ENCODE peak calls at places on chromosomes 3 and 15, in nine cellular contexts. S is heart left ventricle, T is left ventricle myocardium inferior, N is H1, E is SJSA1, B is ovary, G is left lung, Z is cardiac muscle cell, L is Peyer's patch. C is an unnamed sample.

GRCh38 chr3:143226678-143227291 is 107.2 kb downstream of the CHST2 start:
- DNase-seq in L (no peak), E (no peak), T (no peak), G (no peak), N (no peak), S (no peak), Z (no peak), B (no peak), C (no peak)

GRCh38 chr15:36958611-36959010 is 141.7 kb downstream of the MEIS2 start:
- DNase-seq in E (no peak), B (no peak), L (no peak), S (no peak), T (no peak), Z (no peak), G (no peak), N (no peak), C (no peak)

GRCh38 chr3:146280859-146281258 is 30.0 kb upstream of the PLSCR4 start:
- DNase-seq in N (no peak), T (no peak), B (no peak), E (no peak), Z (no peak), L (no peak), S (no peak), G (no peak), C (peak; percentile 91)

GRCh38 chr15:61974759-61975158 is 85.5 kb downstream of the VPS13C start:
- DNase-seq in T (no peak), E (no peak), Z (no peak), L (no peak), G (no peak), N (no peak), S (no peak), B (no peak), C (peak; percentile 17)

GRCh38 chr3:57007513-57008415 is 52.7 kb upstream of the SPATA12 start:
- DNase-seq in L (no peak), E (peak; percentile 70), G (peak; percentile 62), N (no peak), T (peak; percentile 59), Z (peak; percentile 92), S (no peak), B (peak; percentile 75), C (peak; percentile 84)

GRCh38 chr3:55243686-55244085 is 243.4 kb downstream of the WNT5A start:
- DNase-seq in E (no peak), Z (no peak), N (no peak), T (no peak), G (no peak), S (no peak), B (no peak), L (no peak), C (no peak)

GRCh38 chr3:2880357-2880756 is 229.8 kb downstream of the IL5RA start:
- DNase-seq in N (no peak), E (no peak), B (no peak), L (no peak), Z (no peak), G (no peak), S (no peak), T (no peak), C (no peak)

GRCh38 chr15:93467327-93467726 is 378.3 kb upstream of the RGMA start:
- DNase-seq in Z (no peak), T (peak; percentile 82), B (no peak), L (no peak), E (no peak), G (no peak), S (peak; percentile 75), N (no peak), C (peak; percentile 86)

GRCh38 chr3:42535981-42536784 is 33.7 kb downstream of the VIPR1 start:
- DNase-seq in L (peak; percentile 55), E (no peak), G (peak; percentile 31), Z (peak; percentile 34), N (peak; percentile 65), S (no peak), B (no peak), T (no peak), C (no peak)

GRCh38 chr3:158522737-158523136 is 48.3 kb upstream of the MLF1 start:
- DNase-seq in S (no peak), N (no peak), Z (peak; percentile 56), L (no peak), G (no peak), E (no peak), B (no peak), T (no peak), C (no peak)

GRCh38 chr3:5304789-5305680 is 117.5 kb downstream of the EDEM1 start:
- DNase-seq in Z (peak; percentile 41), E (no peak), G (no peak), N (peak; percentile 79), L (peak; percentile 51), S (no peak), T (no peak), B (no peak), C (no peak)

GRCh38 chr3:126358038-126358815 is 1.0 kb upstream of the KLF15 start:
- DNase-seq in S (peak; percentile 46), E (no peak), B (no peak), T (no peak), L (no peak), G (peak; percentile 54), Z (peak; percentile 40), N (peak; percentile 75), C (peak; percentile 29)

GRCh38 chr3:101466465-101467309 is 46.3 kb downstream of the SENP7 start:
- DNase-seq in Z (peak; percentile 3), B (no peak), E (no peak), L (peak; percentile 52), N (peak; percentile 74), T (no peak), G (peak; percentile 42), S (no peak), C (no peak)

GRCh38 chr3:144585408-144585807 is 613.8 kb downstream of the DIPK2A start:
- DNase-seq in B (no peak), T (no peak), G (no peak), E (no peak), L (no peak), S (no peak), Z (no peak), N (no peak), C (no peak)

GRCh38 chr3:115399751-115400150 is 223.6 kb upstream of the GAP43 start:
- DNase-seq in L (no peak), B (no peak), E (no peak), G (no peak), S (no peak), N (no peak), Z (no peak), T (no peak), C (no peak)
- H3K4me3 ChIP-seq in L (no peak overlapping the region), B (no peak overlapping the region), E (no peak overlapping the region), G (no peak overlapping the region), S (no peak overlapping the region), N (no peak overlapping the region), Z (no peak overlapping the region), T (no peak overlapping the region), C (no peak overlapping the region)

GRCh38 chr3:159982442-159982841 is 6.2 kb upstream of the IL12A start:
- DNase-seq in G (no peak), E (no peak), B (no peak), Z (no peak), N (no peak), S (no peak), T (no peak), L (no peak), C (no peak)

GRCh38 chr3:159978353-159978752 is 10.3 kb upstream of the IL12A start:
- DNase-seq in E (no peak), B (no peak), G (no peak), L (no peak), Z (no peak), T (no peak), S (no peak), N (no peak), C (no peak)

GRCh38 chr3:159978918-159979703 is 9.5 kb upstream of the IL12A start:
- DNase-seq in B (no peak), L (no peak), S (no peak), T (no peak), E (no peak), G (no peak), Z (no peak), N (no peak), C (no peak)

GRCh38 chr3:159971311-159971710 is 17.3 kb upstream of the IL12A start:
- DNase-seq in N (no peak), B (no peak), L (no peak), E (no peak), S (no peak), G (no peak), T (no peak), Z (no peak), C (no peak)

DNA sequence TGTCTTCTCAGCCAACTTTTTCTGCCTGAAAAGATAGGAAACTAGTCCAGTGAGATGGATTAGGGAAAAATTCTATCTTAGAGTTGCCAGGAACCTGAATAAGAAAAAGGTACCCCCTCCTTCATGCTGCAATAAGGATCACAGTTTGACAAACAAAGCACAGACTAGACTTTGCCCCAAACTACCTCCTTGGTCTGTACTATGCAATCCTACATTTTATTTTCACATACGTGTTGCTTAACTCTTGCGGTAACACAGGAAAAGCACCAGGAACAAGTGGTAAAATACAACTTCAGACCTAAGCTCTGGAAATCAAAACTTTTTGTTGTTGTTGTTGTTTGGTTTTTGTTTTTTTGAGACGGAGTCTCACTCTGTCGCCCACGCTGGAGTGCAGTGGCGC is 11.3 kb upstream of the IL12A start:
- DNase-seq in G (no peak), T (no peak), Z (no peak), B (no peak), N (no peak), L (no peak), E (no peak), S (no peak), C (no peak)
- H3K9me3 ChIP-seq in G (peaks cover 4% of the 10 kb centered on the region), T (peaks cover 12% of the 10 kb centered on the region), Z (no peaks in the 10 kb centered on the region), B (no peaks in the 10 kb centered on the region), N (no peaks in the 10 kb centered on the region), L (no peaks in the 10 kb centered on the region), E (no peaks in the 10 kb centered on the region), S (no peaks in the 10 kb centered on the region), C (peaks cover 23% of the 10 kb centered on the region)

DNA sequence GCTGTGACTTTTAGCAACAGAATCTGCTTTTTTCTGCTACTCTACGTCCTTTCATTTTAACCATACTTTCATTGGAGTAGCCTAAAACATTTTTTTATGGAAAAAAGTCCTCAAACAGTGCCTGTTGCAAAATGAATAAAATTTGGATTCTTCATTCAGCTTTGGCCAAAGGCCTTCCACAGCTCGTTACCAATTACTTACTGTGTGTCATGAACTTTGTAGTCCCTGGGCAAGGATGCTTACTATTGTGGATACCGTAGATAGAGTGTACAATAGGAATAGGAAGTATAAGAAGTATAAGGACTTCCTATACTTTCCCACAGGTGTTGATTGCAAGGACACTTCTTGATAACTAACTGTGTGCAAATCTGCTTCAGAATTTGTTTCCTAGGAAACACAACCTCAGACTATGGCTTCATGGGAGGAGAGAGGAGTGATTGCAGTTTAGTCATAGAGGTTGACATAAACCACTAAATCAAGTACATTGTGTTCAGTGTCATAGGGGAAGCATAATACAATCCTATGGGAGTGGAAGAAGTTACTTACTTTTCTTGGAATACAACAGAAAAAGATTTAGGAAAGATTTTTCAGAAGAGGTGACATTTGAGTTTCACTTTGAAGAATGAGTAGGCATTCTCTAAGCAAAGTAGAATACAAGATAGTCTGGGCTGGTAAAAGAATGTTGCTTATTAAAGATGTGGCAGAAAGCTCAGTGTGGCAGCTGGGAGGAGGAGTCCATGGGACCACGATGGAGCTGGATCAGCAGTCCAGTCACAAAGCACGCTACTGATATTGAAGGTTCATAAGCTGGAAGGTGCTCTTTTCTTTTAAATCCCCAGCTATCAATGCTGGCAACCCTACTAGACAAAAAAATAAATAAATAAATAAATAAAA is 309.7 kb upstream of the TPRG1 start:
- DNase-seq in L (no peak), G (no peak), E (no peak), Z (peak; percentile 53), S (no peak), N (no peak), B (no peak), T (no peak), C (no peak)
- H3K4me3 ChIP-seq in L (no peak overlapping the region), G (no peak overlapping the region), E (no peak overlapping the region), Z (no peak overlapping the region), S (no peak overlapping the region), N (no peak overlapping the region), B (no peak overlapping the region), T (no peak overlapping the region), C (no peak overlapping the region)

GRCh38 chr3:15839568-15839967 is 41.8 kb upstream of the ANKRD28 start:
- DNase-seq in B (no peak), L (no peak), N (no peak), E (no peak), T (no peak), G (no peak), Z (no peak), S (no peak), C (no peak)
- H3K9me3 ChIP-seq in B (no peaks in the 10 kb centered on the region), L (no peaks in the 10 kb centered on the region), N (no peaks in the 10 kb centered on the region), E (no peaks in the 10 kb centered on the region), T (peaks cover 32% of the 10 kb centered on the region), G (peaks cover 23% of the 10 kb centered on the region), Z (no peaks in the 10 kb centered on the region), S (peaks cover 15% of the 10 kb centered on the region), C (peaks cover 8% of the 10 kb centered on the region)